ENCODE peak calls at places on chromosome 4, in six cellular contexts. P is choroid plexus epithelial cell, X is endothelial cell of umbilical vein, L is right lobe of liver, W is AG04450, F is GM23248. A is an unnamed sample.

GRCh38 chr4:155906554-155907247 is 3.2 kb downstream of the TDO2 start:
- DNase-seq in P (peak; percentile 99), X (no peak), L (no peak), W (peak; percentile 94), F (peak; percentile 99), A (peak; percentile 98)

GRCh38 chr4:145843148-145843547 is 95.5 kb downstream of the ZNF827 start:
- DNase-seq in P (peak; percentile 80), X (peak; percentile 79), L (no peak), W (peak; percentile 36), F (peak; percentile 85), A (peak; percentile 48)

GRCh38 chr4:113878718-113879117 is 100.7 kb downstream of the ARSJ start:
- DNase-seq in P (peak; percentile 62), X (peak; percentile 40), L (no peak), W (peak; percentile 16), F (peak; percentile 39), A (peak; percentile 23)

GRCh38 chr4:118034061-118034785 is at the start of gene NDST3:
- DNase-seq in P (peak; percentile 52), X (peak; percentile 62), L (peak; percentile 60), W (no peak), F (peak; percentile 37), A (peak; percentile 2)

GRCh38 chr4:176547005-176547404 is 227.2 kb downstream of the SPCS3 start:
- DNase-seq in P (peak; percentile 95), X (no peak), L (no peak), W (peak; percentile 82), F (peak; percentile 14), A (peak; percentile 80)

GRCh38 chr4:20662851-20663250 is 37.4 kb upstream of the PACRGL start:
- DNase-seq in P (peak; percentile 26), X (peak; percentile 84), L (no peak), W (no peak), F (peak; percentile 37), A (peak; percentile 19)

GRCh38 chr4:181018472-181018871 is 1224.7 kb upstream of the TENM3 start:
- DNase-seq in P (no peak), X (no peak), L (no peak), W (no peak), F (no peak), A (no peak)

GRCh38 chr4:81807927-81808672 is 336.4 kb upstream of the RASGEF1B start:
- DNase-seq in P (no peak), X (no peak), L (no peak), W (no peak), F (no peak), A (no peak)

GRCh38 chr4:119735136-119735770 is 106.6 kb upstream of the PDE5A start:
- DNase-seq in P (peak; percentile 96), X (peak; percentile 4), L (no peak), W (peak; percentile 97), F (peak; percentile 86), A (peak; percentile 89)

DNA sequence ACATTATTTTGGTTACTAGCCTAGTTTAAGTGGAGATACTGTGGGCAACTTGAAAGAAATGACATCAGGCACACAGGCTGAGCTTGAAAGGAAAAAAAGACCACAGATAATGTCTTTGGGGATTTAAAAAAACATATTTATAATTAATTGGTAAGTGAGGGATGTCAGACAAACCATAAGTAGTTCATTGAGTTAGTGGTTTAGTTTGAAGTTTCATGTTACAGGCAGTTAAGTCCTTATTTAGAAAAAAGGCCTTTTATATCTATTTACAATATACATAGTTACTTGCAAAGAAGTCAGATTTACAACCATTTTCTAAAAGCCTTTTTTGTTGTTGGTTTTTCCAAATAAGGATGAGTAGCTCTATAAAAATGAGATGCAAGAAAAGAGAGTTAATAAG is 89.2 kb downstream of the CDS1 start:
- DNase-seq in P (no peak), X (no peak), L (no peak), W (no peak), F (no peak), A (no peak)
- H3K4me3 ChIP-seq in P (no peak overlapping the region), X (no peak overlapping the region), L (no peak overlapping the region), W (no peak overlapping the region), F (no peak overlapping the region), A (no peak overlapping the region)

DNA sequence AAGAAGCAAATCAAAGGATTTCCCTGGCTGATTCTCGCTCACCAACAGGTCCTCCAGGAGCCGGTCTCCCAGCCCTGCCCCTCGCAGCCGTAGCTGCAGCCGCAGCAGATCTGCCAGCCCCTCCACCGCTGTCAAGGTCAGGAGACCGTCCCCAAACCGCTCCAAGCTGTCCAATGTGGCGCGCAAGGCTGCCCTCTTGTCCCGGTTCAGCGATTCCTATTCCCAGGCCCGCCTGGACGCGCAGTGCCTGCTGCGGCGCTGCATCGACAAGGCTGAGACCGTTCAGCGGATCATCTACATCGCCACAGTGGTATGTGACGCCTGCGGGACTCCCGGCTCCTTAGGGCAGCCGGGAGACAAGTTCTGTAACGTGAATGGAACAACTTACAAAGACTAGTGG is 25.6 kb downstream of the SPATA18 start:
- DNase-seq in P (no peak), X (peak; percentile 4), L (no peak), W (no peak), F (no peak), A (no peak)
- H3K4me3 ChIP-seq in P (peak overlapping the region; percentile 33), X (no peak overlapping the region), L (no peak overlapping the region), W (no peak overlapping the region), F (no peak overlapping the region), A (no peak overlapping the region)

GRCh38 chr4:174523003-174523693 is 860 bp upstream of the HPGD start:
- DNase-seq in P (peak; percentile 13), X (no peak), L (peak; percentile 51), W (no peak), F (peak; percentile 50), A (no peak)
- H3K4me3 ChIP-seq in P (peak overlapping the region; percentile 64), X (no peak overlapping the region), L (peak overlapping the region; percentile 63), W (no peak overlapping the region), F (peak overlapping the region; percentile 71), A (peak overlapping the region; percentile 59)

GRCh38 chr4:967113-968104 is 6.0 kb downstream of the DGKQ start:
- DNase-seq in P (peak; percentile 36), X (no peak), L (no peak), W (no peak), F (no peak), A (no peak)
- H3K4me3 ChIP-seq in P (peak overlapping the region; percentile 17), X (no peak overlapping the region), L (no peak overlapping the region), W (no peak overlapping the region), F (no peak overlapping the region), A (peak overlapping the region; percentile 18)

GRCh38 chr4:154490261-154490588 is 1.4 kb downstream of the DCHS2 start:
- DNase-seq in P (no peak), X (no peak), L (no peak), W (no peak), F (no peak), A (no peak)

GRCh38 chr4:154491341-154491679 is 289 bp downstream of the DCHS2 start:
- DNase-seq in P (peak; percentile 30), X (no peak), L (no peak), W (no peak), F (peak; percentile 35), A (no peak)

GRCh38 chr4:154489558-154490260 is 1.9 kb downstream of the DCHS2 start:
- DNase-seq in P (no peak), X (no peak), L (no peak), W (no peak), F (no peak), A (no peak)

GRCh38 chr4:154491731-154492249 is at the start of gene DCHS2:
- DNase-seq in P (no peak), X (no peak), L (peak; percentile 58), W (no peak), F (peak; percentile 13), A (no peak)

DNA sequence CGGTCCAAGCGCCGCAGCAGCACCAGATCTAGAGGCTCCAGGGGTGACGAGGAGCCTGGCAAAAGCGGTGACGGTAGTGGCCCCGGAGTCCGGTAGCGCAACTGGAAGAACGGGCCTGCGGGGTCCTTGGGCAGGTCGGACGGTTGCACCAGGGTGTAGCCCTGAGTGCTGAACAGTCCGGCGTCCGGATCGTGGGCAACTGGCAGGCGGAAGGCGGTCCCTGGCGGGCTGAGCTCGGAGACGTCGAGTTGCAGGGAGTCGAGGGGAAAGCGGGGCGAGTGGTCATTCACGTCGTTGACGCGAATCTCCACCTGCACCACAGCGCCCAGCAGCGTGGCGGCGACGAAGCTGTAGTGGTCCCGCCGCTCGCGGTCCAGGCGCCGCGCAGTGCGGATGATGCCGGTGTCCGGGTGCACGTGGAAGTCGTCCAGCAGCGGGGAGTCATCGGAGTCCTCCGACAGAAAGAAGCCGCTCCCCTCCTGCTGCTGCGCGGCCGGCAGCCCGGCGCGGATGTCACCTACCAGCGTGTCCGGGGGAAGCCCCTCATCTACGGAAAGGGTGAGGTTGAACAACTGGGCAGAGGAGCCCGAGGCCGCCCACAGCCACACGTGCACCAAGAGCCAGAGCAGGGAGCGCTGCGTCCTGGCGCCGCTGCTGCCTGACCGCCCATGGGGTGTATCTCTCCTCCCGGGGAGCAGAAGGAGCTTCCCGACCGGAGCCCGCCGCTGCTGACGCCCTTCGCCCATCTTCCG is 834 bp downstream of the DCHS2 start:
- DNase-seq in P (no peak), X (no peak), L (no peak), W (no peak), F (peak; percentile 6), A (no peak)
- H3K4me3 ChIP-seq in P (peak overlapping the region; percentile 11), X (no peak overlapping the region), L (no peak overlapping the region), W (peak overlapping the region; percentile 13), F (peak overlapping the region; percentile 11), A (peak overlapping the region; percentile 34)

DNA sequence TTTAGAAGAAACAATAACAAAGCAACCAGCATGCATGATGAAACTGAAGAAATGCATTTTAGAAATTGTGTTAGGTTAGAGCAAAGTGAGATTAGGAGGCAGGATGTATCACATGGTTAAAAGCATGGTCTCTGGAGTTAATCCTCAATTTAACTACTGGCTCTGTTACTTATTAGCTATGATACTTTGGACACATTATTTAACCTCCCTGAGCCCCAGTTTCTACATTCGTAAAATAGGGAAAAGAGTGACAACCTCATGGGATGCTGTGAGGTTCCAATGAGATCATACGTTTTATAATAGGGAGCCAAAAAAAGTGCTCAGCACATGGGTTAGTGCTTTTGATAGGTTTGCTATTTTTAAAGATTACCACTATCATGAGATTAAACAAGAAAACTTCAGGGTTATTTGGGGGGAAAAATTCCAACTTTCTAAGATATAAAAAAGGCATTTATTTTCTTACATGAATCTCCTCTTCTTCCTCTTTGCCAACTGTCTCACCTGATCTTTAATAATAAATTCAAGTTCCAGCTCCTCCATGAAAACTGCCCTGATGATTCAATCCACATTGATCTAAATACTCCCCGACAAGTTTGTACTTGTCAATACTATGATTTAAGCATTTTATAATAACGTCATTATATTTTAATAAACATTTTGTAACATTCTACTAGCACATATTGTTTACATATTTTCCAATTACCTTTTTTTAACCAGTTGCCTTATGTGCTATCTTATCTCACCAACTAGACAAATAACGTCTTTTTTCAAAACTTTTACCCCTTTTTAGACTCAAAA is 4.6 kb downstream of the SEC31A start:
- DNase-seq in P (no peak), X (no peak), L (no peak), W (no peak), F (peak; percentile 35), A (no peak)
- H3K4me3 ChIP-seq in P (peak overlapping the region; percentile 44), X (no peak overlapping the region), L (no peak overlapping the region), W (peak overlapping the region; percentile 48), F (peak overlapping the region; percentile 62), A (no peak overlapping the region)

A was measured in skeletal muscle cell.